ENCODE peak calls at places on chromosomes 12 and 14, in eight cellular contexts. X is progenitor cell of endocrine pancreas, N is foreskin keratinocyte, U is astrocyte of the spinal cord, I is foreskin fibroblast, M is SK-N-SH, O is A549, R is cardiac muscle cell. P is an unnamed sample.

GRCh38 chr14:67539116-67539515 is 6.0 kb downstream of the PLEKHH1 start:
- DNase-seq in X (no peak), N (no peak), U (no peak), I (no peak), M (no peak), O (no peak), R (no peak), P (no peak)

GRCh38 chr12:47038270-47038748 is 41.1 kb upstream of the PCED1B start:
- DNase-seq in X (no peak), N (no peak), U (peak), I (no peak), M (no peak), O (peak), R (no peak), P (no peak)

GRCh38 chr12:121288158-121288848 is 8.2 kb downstream of the CAMKK2 start:
- DNase-seq in X (no peak), N (no peak), U (no peak), I (no peak), M (no peak), O (no peak), R (no peak), P (peak)

GRCh38 chr12:6332459-6332858 is 9.4 kb downstream of the TNFRSF1A start:
- DNase-seq in X (no peak), N (peak), U (peak), I (peak), M (no peak), O (peak), R (no peak), P (no peak)

GRCh38 chr14:54772451-54772881 is 130.2 kb downstream of the GCH1 start:
- DNase-seq in X (no peak), N (peak), U (peak), I (peak), M (no peak), O (no peak), R (no peak), P (no peak)

GRCh38 chr12:41486718-41487117 is 298.6 kb downstream of the PDZRN4 start:
- DNase-seq in X (no peak), N (peak), U (peak), I (no peak), M (no peak), O (no peak), R (no peak), P (no peak)

GRCh38 chr14:32073537-32074189 is 3.4 kb upstream of the ARHGAP5 start:
- DNase-seq in X (no peak), N (peak), U (peak), I (peak), M (peak), O (peak), R (peak), P (peak)

GRCh38 chr12:82789674-82790073 is 103.0 kb downstream of the TMTC2 start:
- DNase-seq in X (no peak), N (no peak), U (no peak), I (no peak), M (no peak), O (peak), R (no peak), P (no peak)

GRCh38 chr12:132523576-132524331 is 33.8 kb downstream of the FBRSL1 start:
- DNase-seq in X (peak), N (peak), U (peak), I (peak), M (peak), O (peak), R (peak), P (peak)

GRCh38 chr12:1318327-1319031 is 275.9 kb downstream of the FBXL14 start:
- DNase-seq in X (no peak), N (peak), U (peak), I (peak), M (no peak), O (no peak), R (peak), P (no peak)

GRCh38 chr14:98819132-98819866 is 452.7 kb downstream of the BCL11B start:
- DNase-seq in X (peak), N (peak), U (no peak), I (no peak), M (no peak), O (no peak), R (no peak), P (no peak)

GRCh38 chr12:116397148-116397547 is 119.7 kb upstream of the MED13L start:
- DNase-seq in X (no peak), N (peak), U (peak), I (peak), M (no peak), O (no peak), R (no peak), P (no peak)

GRCh38 chr12:67456281-67456918 is 187.2 kb downstream of the CAND1 start:
- DNase-seq in X (no peak), N (peak), U (peak), I (peak), M (peak), O (no peak), R (no peak), P (no peak)

GRCh38 chr12:104357431-104357952 is 54.0 kb downstream of the EID3 start:
- DNase-seq in X (no peak), N (peak), U (no peak), I (peak), M (no peak), O (peak), R (no peak), P (no peak)

GRCh38 chr14:56594428-56594827 is 14.8 kb downstream of the TMEM260 start:
- DNase-seq in X (no peak), N (no peak), U (no peak), I (no peak), M (no peak), O (no peak), R (no peak), P (no peak)

GRCh38 chr14:56592746-56593544 is 13.3 kb downstream of the TMEM260 start:
- DNase-seq in X (no peak), N (no peak), U (no peak), I (no peak), M (no peak), O (no peak), R (no peak), P (no peak)

GRCh38 chr14:56585461-56586084 is 6.0 kb downstream of the TMEM260 start:
- DNase-seq in X (no peak), N (no peak), U (peak), I (no peak), M (no peak), O (peak), R (no peak), P (no peak)

GRCh38 chr14:56587701-56588100 is 8.1 kb downstream of the TMEM260 start:
- DNase-seq in X (no peak), N (no peak), U (no peak), I (no peak), M (no peak), O (no peak), R (no peak), P (no peak)

GRCh38 chr14:56590535-56590951 is 10.9 kb downstream of the TMEM260 start:
- DNase-seq in X (no peak), N (no peak), U (no peak), I (no peak), M (peak), O (no peak), R (peak), P (no peak)
- TF ChIP-seq CTCF in X (no peak), N (no peak), U (no peak), I (no peak), M (no peak), O (no peak), R (no peak), P (no peak)

GRCh38 chr12:51531982-51532497 is 59.0 kb upstream of the SCN8A start:
- DNase-seq in X (peak), N (peak), U (peak), I (peak), M (peak), O (peak), R (peak), P (peak)

GRCh38 chr12:51534216-51534615 is 56.8 kb upstream of the SCN8A start:
- DNase-seq in X (no peak), N (no peak), U (no peak), I (no peak), M (no peak), O (no peak), R (no peak), P (no peak)

GRCh38 chr12:51536159-51536558 is 54.9 kb upstream of the SCN8A start:
- DNase-seq in X (no peak), N (no peak), U (no peak), I (peak), M (no peak), O (peak), R (no peak), P (no peak)

GRCh38 chr12:51534675-51535074 is 56.4 kb upstream of the SCN8A start:
- DNase-seq in X (no peak), N (no peak), U (no peak), I (no peak), M (no peak), O (no peak), R (no peak), P (no peak)

DNA sequence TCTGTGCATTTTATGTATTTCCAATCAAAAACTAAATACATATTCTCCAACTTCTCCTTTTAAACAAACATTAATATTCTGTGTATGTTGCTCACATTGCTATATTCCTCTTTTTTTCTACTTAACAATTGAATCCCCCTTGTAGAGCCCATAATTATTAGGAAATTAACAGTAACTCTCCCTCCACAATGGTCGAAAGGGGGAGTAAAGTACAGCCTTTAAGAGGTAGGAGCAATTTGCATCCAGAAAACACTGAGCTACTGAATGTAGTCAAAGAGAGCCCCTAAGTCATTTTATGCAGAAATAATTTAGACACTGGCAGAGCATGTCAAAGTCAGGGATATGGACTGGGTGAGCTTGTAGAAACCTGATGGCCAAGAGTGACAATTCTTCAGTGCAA is 57.2 kb upstream of the SCN8A start:
- DNase-seq in X (no peak), N (peak), U (peak), I (peak), M (no peak), O (peak), R (peak), P (no peak)
- TF ChIP-seq CTCF in X (no peak), N (peak), U (peak), I (peak), M (peak), O (peak), R (peak), P (peak)

GRCh38 chr12:93127107-93127560 is 198.0 kb upstream of the EEA1 start:
- DNase-seq in X (no peak), N (no peak), U (no peak), I (peak), M (no peak), O (no peak), R (no peak), P (no peak)

GRCh38 chr12:93125126-93125525 is 196.0 kb upstream of the EEA1 start:
- DNase-seq in X (no peak), N (no peak), U (no peak), I (no peak), M (no peak), O (no peak), R (no peak), P (no peak)

GRCh38 chr12:93128332-93128707 is 199.2 kb upstream of the EEA1 start:
- DNase-seq in X (no peak), N (no peak), U (no peak), I (no peak), M (no peak), O (no peak), R (no peak), P (no peak)

GRCh38 chr12:93126069-93126474 is 197.0 kb upstream of the EEA1 start:
- DNase-seq in X (no peak), N (no peak), U (no peak), I (no peak), M (no peak), O (no peak), R (no peak), P (no peak)

DNA sequence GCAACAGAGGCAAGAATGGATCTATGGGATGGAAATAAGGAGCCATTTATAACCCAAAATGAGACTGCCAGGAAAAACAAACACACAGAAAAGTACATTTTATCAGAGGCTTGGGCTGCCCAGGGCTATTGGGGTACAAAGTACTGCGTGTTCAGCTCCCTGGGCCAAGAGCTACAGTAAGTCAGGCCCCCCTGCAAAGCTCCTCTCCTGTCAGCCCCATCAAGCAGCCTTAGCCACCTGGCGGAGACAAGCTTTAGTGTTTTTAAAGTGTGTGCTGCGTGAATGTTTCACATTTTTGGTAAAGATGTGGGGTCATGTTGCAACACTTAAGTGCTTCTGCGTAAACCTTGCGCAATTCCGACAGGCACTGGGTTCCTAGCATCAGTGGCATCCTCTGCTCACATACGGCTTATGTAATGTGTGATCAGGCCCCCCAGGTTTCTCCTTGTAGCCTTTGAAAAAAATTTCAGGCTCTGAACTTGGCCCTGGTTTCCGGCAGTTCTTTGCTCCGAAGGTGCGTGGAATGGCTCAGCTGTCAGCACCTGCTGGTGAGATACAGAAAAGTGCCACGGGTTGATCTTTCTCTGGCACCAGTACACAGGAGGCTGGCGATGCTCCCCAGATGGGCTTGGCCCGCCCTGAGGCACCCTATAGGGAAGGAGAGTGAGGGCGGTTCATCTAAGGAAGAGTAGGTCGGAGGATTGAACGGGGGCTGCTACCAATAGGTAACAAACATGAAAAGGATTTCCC is 198.7 kb upstream of the EEA1 start:
- DNase-seq in X (no peak), N (peak), U (peak), I (peak), M (no peak), O (peak), R (peak), P (no peak)
- TF ChIP-seq CTCF in X (peak), N (peak), U (peak), I (no peak), M (no peak), O (no peak), R (peak), P (no peak)

DNA sequence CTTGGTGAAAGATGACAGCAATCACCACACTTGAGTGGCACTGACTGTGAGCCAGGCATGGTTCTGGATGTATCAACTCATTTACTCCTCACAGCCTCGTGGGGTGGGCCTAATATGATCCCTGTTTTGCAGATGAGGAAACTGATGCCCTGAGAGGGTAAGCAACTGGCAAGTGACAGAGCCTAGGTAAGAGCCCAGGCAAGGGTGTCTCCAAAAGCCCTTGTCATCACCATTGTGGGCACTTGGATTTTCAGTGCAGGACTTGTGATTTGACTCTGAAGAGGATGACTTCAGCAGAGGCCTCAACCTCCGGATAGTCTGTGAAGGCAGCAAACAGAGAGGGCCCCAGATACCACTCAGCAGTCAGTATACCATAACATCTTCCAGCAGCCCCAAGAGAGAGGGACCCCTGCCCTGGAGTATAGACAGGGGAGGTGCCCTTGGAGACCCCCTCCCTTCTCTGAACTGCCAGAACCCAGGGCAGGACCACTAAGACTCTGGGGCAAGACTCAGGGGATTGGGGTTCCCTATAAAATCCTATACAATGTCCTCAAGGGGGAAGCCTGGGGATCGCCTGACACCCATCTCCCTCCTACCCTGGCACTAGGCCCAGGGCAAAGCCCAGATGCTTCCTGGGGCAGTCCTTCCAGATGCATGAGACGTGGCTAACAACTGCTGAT is 7.1 kb upstream of the KRT5 start:
- DNase-seq in X (no peak), N (no peak), U (no peak), I (no peak), M (no peak), O (no peak), R (no peak), P (no peak)
- TF ChIP-seq CTCF in X (no peak), N (no peak), U (no peak), I (no peak), M (no peak), O (no peak), R (no peak), P (no peak)

P was measured in GM13977.